ENCODE peak calls at places on chromosome 18, in ten cellular contexts. F is kidney epithelial cell; A is WTC11; M is activated T-cell treated with anti-CD3 and anti-CD28 coated beads for 1 hour; R is GM13976; J is activated CD8-positive, alpha-beta T cell treated with anti-CD3 and anti-CD28 coated beads for 36 hours; K is IMR-90; H is mucosa of gallbladder; E is left colon; Z is ELF-1. Y is an unnamed sample.

GRCh38 chr18:77114564-77115391 is 17.8 kb downstream of the MBP start:
- DNase-seq in M (no peak), Z (peak), A (no peak), E (peak), J (peak), F (peak), K (peak), R (no peak), H (peak), Y (peak)

GRCh38 chr18:63823516-63824219 is 48.5 kb downstream of the SERPINB7 start:
- DNase-seq in Z (no peak), J (peak), F (no peak), E (no peak), A (peak), M (no peak), K (peak), R (peak), H (no peak), Y (peak)

GRCh38 chr18:58800582-58800981 is 64.1 kb upstream of the ZNF532 start:
- DNase-seq in M (no peak), H (no peak), A (no peak), J (no peak), R (peak), Z (no peak), F (no peak), K (no peak), E (no peak), Y (no peak)

GRCh38 chr18:45775241-45775676 is 50.2 kb upstream of the SIGLEC15 start:
- DNase-seq in J (peak), E (peak), M (peak), R (peak), F (no peak), K (peak), H (peak), A (peak), Z (peak), Y (peak)

GRCh38 chr18:77106331-77106730 is 26.3 kb downstream of the MBP start:
- DNase-seq in F (no peak), R (no peak), M (peak), K (no peak), H (no peak), E (peak), J (peak), Z (no peak), A (no peak), Y (no peak)

GRCh38 chr18:75244336-75244735 is 33.7 kb downstream of the TSHZ1 start:
- DNase-seq in M (no peak), H (no peak), Z (peak), R (no peak), K (no peak), J (peak), E (no peak), A (peak), F (no peak), Y (peak)

GRCh38 chr18:7980661-7981060 is 413.5 kb downstream of the PTPRM start:
- DNase-seq in F (no peak), A (no peak), R (no peak), H (no peak), K (no peak), J (no peak), Z (no peak), E (no peak), M (no peak), Y (no peak)

GRCh38 chr18:48542513-48543181 is 3.8 kb downstream of the CTIF start:
- DNase-seq in R (no peak), J (peak), Z (peak), E (no peak), F (no peak), H (no peak), A (peak), K (no peak), M (no peak), Y (no peak)

GRCh38 chr18:41371718-41372117 is 583.3 kb upstream of the PIK3C3 start:
- DNase-seq in F (no peak), Z (peak), M (no peak), H (no peak), E (no peak), J (no peak), R (no peak), A (no peak), K (peak), Y (peak)

GRCh38 chr18:77133051-77133919 is 702 bp upstream of the MBP start:
- DNase-seq in K (no peak), A (peak), F (no peak), R (no peak), M (no peak), H (no peak), E (no peak), Z (peak), J (no peak), Y (no peak)

GRCh38 chr18:76922107-76922506 is 99.8 kb downstream of the ZNF236 start:
- DNase-seq in A (peak), H (peak), R (peak), M (peak), Z (peak), J (peak), F (no peak), K (peak), E (peak), Y (peak)

GRCh38 chr18:5519448-5520362 is 24.1 kb downstream of the EPB41L3 start:
- DNase-seq in J (no peak), M (no peak), E (no peak), A (no peak), H (no peak), Z (no peak), K (peak), F (no peak), R (no peak), Y (no peak)

GRCh38 chr18:50468802-50469201 is 91.1 kb upstream of the MAPK4 start:
- DNase-seq in E (no peak), H (no peak), A (no peak), Z (no peak), K (no peak), J (no peak), R (no peak), F (no peak), M (no peak), Y (no peak)

GRCh38 chr18:80213173-80213572 is 34.1 kb downstream of the PARD6G start:
- DNase-seq in E (no peak), R (no peak), F (no peak), A (no peak), J (no peak), H (no peak), M (no peak), K (no peak), Z (no peak), Y (no peak)

GRCh38 chr18:47826157-47827074 is 104.0 kb downstream of the SMAD2 start:
- DNase-seq in M (no peak), K (no peak), F (no peak), R (no peak), J (no peak), H (no peak), A (no peak), Z (no peak), E (no peak), Y (no peak)

GRCh38 chr18:36934884-36935283 is 106.0 kb downstream of the KIAA1328 start:
- DNase-seq in F (no peak), A (no peak), M (no peak), R (no peak), K (peak), H (no peak), E (no peak), Z (no peak), J (no peak), Y (peak)

GRCh38 chr18:62486290-62486964 is 36.4 kb upstream of the ZCCHC2 start:
- DNase-seq in E (peak), K (peak), Z (peak), A (no peak), J (peak), R (no peak), H (peak), M (no peak), F (peak), Y (peak)

GRCh38 chr18:5894613-5895299 is 566 bp downstream of the TMEM200C start:
- DNase-seq in J (no peak), F (no peak), M (no peak), Z (peak), R (peak), H (no peak), A (peak), E (no peak), K (peak), Y (peak)

GRCh38 chr18:68520406-68521075 is 194.4 kb downstream of the TMX3 start:
- DNase-seq in H (no peak), E (no peak), A (no peak), J (no peak), F (peak), Z (no peak), R (no peak), M (no peak), K (peak), Y (peak)

GRCh38 chr18:11040823-11041712 is 108.3 kb downstream of the PIEZO2 start:
- DNase-seq in K (peak), J (peak), R (peak), H (peak), M (no peak), A (peak), Z (peak), F (no peak), E (peak), Y (peak)

GRCh38 chr18:55737266-55737665 is 149.3 kb upstream of the TCF4 start:
- DNase-seq in Z (no peak), A (no peak), E (no peak), F (no peak), K (no peak), J (no peak), M (no peak), R (no peak), H (no peak), Y (no peak)

GRCh38 chr18:65057439-65058083 is 693.3 kb upstream of the CDH7 start:
- DNase-seq in J (no peak), F (no peak), K (no peak), M (no peak), Z (no peak), E (no peak), A (no peak), H (no peak), R (no peak), Y (no peak)

GRCh38 chr18:30967701-30968100 is 74.8 kb downstream of the DSC3 start:
- DNase-seq in E (no peak), F (no peak), H (no peak), J (no peak), M (no peak), Z (no peak), R (no peak), K (no peak), A (no peak), Y (no peak)

GRCh38 chr18:24427484-24427883 is 1.0 kb downstream of the IMPACT start:
- DNase-seq in R (no peak), H (no peak), A (no peak), E (no peak), Z (no peak), M (no peak), F (no peak), K (peak), J (peak), Y (peak)

GRCh38 chr18:9679125-9679524 is 29.0 kb upstream of the RAB31 start:
- DNase-seq in H (no peak), F (no peak), M (no peak), Z (no peak), J (no peak), E (no peak), K (no peak), R (no peak), A (no peak), Y (no peak)

GRCh38 chr18:47737956-47738355 is 192.5 kb downstream of the SMAD2 start:
- DNase-seq in Z (no peak), K (no peak), A (no peak), E (no peak), H (no peak), M (no peak), J (no peak), F (no peak), R (no peak), Y (no peak)

GRCh38 chr18:8121091-8121490 is 488.1 kb upstream of the RAB12 start:
- DNase-seq in F (no peak), H (no peak), R (no peak), E (no peak), A (no peak), K (no peak), Z (no peak), M (no peak), J (no peak), Y (no peak)

Y was measured in EH.